ENCODE peak calls at places on chromosomes 6 and 20, in nine cellular contexts. One of them, this sample, is unnamed.

GRCh38 chr20:711526-711925 is 35.9 kb upstream of the SCRT2 start:
- DNase-seq in NCI-H2171: no peak
- DNase-seq in stimulated activated CD4-positive, alpha-beta T cell treated with anti-CD3 and anti-CD28 coated beads, Interleukin-15, amount 100 ng/mL, for 1 hour: no peak
- DNase-seq in lower lobe of right lung: no peak
- DNase-seq in H1: no peak
- DNase-seq in kidney tubule cell: no peak
- DNase-seq in brain microvascular endothelial cell: no peak
- DNase-seq in H9: peak
- DNase-seq in amniotic stem cell: no peak
- DNase-seq in this sample: no peak

GRCh38 chr6:2876210-2877056 is 26.7 kb downstream of the SERPINB9 start:
- DNase-seq in NCI-H2171: no peak
- DNase-seq in stimulated activated CD4-positive, alpha-beta T cell treated with anti-CD3 and anti-CD28 coated beads, Interleukin-15, amount 100 ng/mL, for 1 hour: no peak
- DNase-seq in lower lobe of right lung: peak
- DNase-seq in H1: no peak
- DNase-seq in kidney tubule cell: peak
- DNase-seq in brain microvascular endothelial cell: peak
- DNase-seq in H9: no peak
- DNase-seq in amniotic stem cell: no peak
- DNase-seq in this sample: no peak

GRCh38 chr6:43297644-43298564 is at the start of gene SLC22A7:
- DNase-seq in NCI-H2171: no peak
- DNase-seq in stimulated activated CD4-positive, alpha-beta T cell treated with anti-CD3 and anti-CD28 coated beads, Interleukin-15, amount 100 ng/mL, for 1 hour: no peak
- DNase-seq in lower lobe of right lung: no peak
- DNase-seq in H1: no peak
- DNase-seq in kidney tubule cell: no peak
- DNase-seq in brain microvascular endothelial cell: no peak
- DNase-seq in H9: no peak
- DNase-seq in amniotic stem cell: no peak
- DNase-seq in this sample: no peak

GRCh38 chr20:13401596-13401995 is 180.5 kb downstream of the ISM1 start:
- DNase-seq in NCI-H2171: no peak
- DNase-seq in stimulated activated CD4-positive, alpha-beta T cell treated with anti-CD3 and anti-CD28 coated beads, Interleukin-15, amount 100 ng/mL, for 1 hour: no peak
- DNase-seq in lower lobe of right lung: no peak
- DNase-seq in H1: no peak
- DNase-seq in kidney tubule cell: peak
- DNase-seq in brain microvascular endothelial cell: no peak
- DNase-seq in H9: no peak
- DNase-seq in amniotic stem cell: no peak
- DNase-seq in this sample: no peak

GRCh38 chr6:110813813-110814487 is 1.3 kb downstream of the CDK19 start:
- DNase-seq in NCI-H2171: no peak
- DNase-seq in stimulated activated CD4-positive, alpha-beta T cell treated with anti-CD3 and anti-CD28 coated beads, Interleukin-15, amount 100 ng/mL, for 1 hour: no peak
- DNase-seq in lower lobe of right lung: no peak
- DNase-seq in H1: no peak
- DNase-seq in kidney tubule cell: peak
- DNase-seq in brain microvascular endothelial cell: no peak
- DNase-seq in H9: no peak
- DNase-seq in amniotic stem cell: no peak
- DNase-seq in this sample: no peak

GRCh38 chr6:140320081-140320798 is 945.8 kb upstream of the CITED2 start:
- DNase-seq in NCI-H2171: no peak
- DNase-seq in stimulated activated CD4-positive, alpha-beta T cell treated with anti-CD3 and anti-CD28 coated beads, Interleukin-15, amount 100 ng/mL, for 1 hour: no peak
- DNase-seq in lower lobe of right lung: no peak
- DNase-seq in H1: no peak
- DNase-seq in kidney tubule cell: no peak
- DNase-seq in brain microvascular endothelial cell: no peak
- DNase-seq in H9: no peak
- DNase-seq in amniotic stem cell: no peak
- DNase-seq in this sample: no peak

GRCh38 chr20:327946-328563 is 2.7 kb downstream of the SOX12 start:
- DNase-seq in NCI-H2171: no peak
- DNase-seq in stimulated activated CD4-positive, alpha-beta T cell treated with anti-CD3 and anti-CD28 coated beads, Interleukin-15, amount 100 ng/mL, for 1 hour: no peak
- DNase-seq in lower lobe of right lung: no peak
- DNase-seq in H1: no peak
- DNase-seq in kidney tubule cell: no peak
- DNase-seq in brain microvascular endothelial cell: no peak
- DNase-seq in H9: no peak
- DNase-seq in amniotic stem cell: no peak
- DNase-seq in this sample: no peak

GRCh38 chr20:51860015-51860882 is 57.9 kb upstream of the SALL4 start:
- DNase-seq in NCI-H2171: no peak
- DNase-seq in stimulated activated CD4-positive, alpha-beta T cell treated with anti-CD3 and anti-CD28 coated beads, Interleukin-15, amount 100 ng/mL, for 1 hour: no peak
- DNase-seq in lower lobe of right lung: no peak
- DNase-seq in H1: no peak
- DNase-seq in kidney tubule cell: no peak
- DNase-seq in brain microvascular endothelial cell: peak
- DNase-seq in H9: no peak
- DNase-seq in amniotic stem cell: no peak
- DNase-seq in this sample: no peak

GRCh38 chr20:32538526-32538918 is 46.6 kb downstream of the NOL4L start:
- DNase-seq in NCI-H2171: peak
- DNase-seq in stimulated activated CD4-positive, alpha-beta T cell treated with anti-CD3 and anti-CD28 coated beads, Interleukin-15, amount 100 ng/mL, for 1 hour: no peak
- DNase-seq in lower lobe of right lung: no peak
- DNase-seq in H1: no peak
- DNase-seq in kidney tubule cell: no peak
- DNase-seq in brain microvascular endothelial cell: peak
- DNase-seq in H9: peak
- DNase-seq in amniotic stem cell: no peak
- DNase-seq in this sample: no peak

GRCh38 chr6:42525132-42525531 is 38.7 kb upstream of the UBR2 start:
- DNase-seq in NCI-H2171: no peak
- DNase-seq in stimulated activated CD4-positive, alpha-beta T cell treated with anti-CD3 and anti-CD28 coated beads, Interleukin-15, amount 100 ng/mL, for 1 hour: no peak
- DNase-seq in lower lobe of right lung: no peak
- DNase-seq in H1: no peak
- DNase-seq in kidney tubule cell: no peak
- DNase-seq in brain microvascular endothelial cell: no peak
- DNase-seq in H9: no peak
- DNase-seq in amniotic stem cell: no peak
- DNase-seq in this sample: no peak

GRCh38 chr20:63740070-63740500 is 509 bp downstream of the SLC2A4RG start:
- DNase-seq in NCI-H2171: peak
- DNase-seq in stimulated activated CD4-positive, alpha-beta T cell treated with anti-CD3 and anti-CD28 coated beads, Interleukin-15, amount 100 ng/mL, for 1 hour: no peak
- DNase-seq in lower lobe of right lung: peak
- DNase-seq in H1: no peak
- DNase-seq in kidney tubule cell: peak
- DNase-seq in brain microvascular endothelial cell: no peak
- DNase-seq in H9: peak
- DNase-seq in amniotic stem cell: no peak
- DNase-seq in this sample: peak

GRCh38 chr6:137510923-137511322 is 16.7 kb upstream of the OLIG3 start:
- DNase-seq in NCI-H2171: no peak
- DNase-seq in stimulated activated CD4-positive, alpha-beta T cell treated with anti-CD3 and anti-CD28 coated beads, Interleukin-15, amount 100 ng/mL, for 1 hour: no peak
- DNase-seq in lower lobe of right lung: no peak
- DNase-seq in H1: no peak
- DNase-seq in kidney tubule cell: no peak
- DNase-seq in brain microvascular endothelial cell: no peak
- DNase-seq in H9: no peak
- DNase-seq in amniotic stem cell: no peak
- DNase-seq in this sample: no peak

GRCh38 chr6:130969807-130970491 is 93.1 kb downstream of the EPB41L2 start:
- DNase-seq in NCI-H2171: no peak
- DNase-seq in stimulated activated CD4-positive, alpha-beta T cell treated with anti-CD3 and anti-CD28 coated beads, Interleukin-15, amount 100 ng/mL, for 1 hour: no peak
- DNase-seq in lower lobe of right lung: no peak
- DNase-seq in H1: no peak
- DNase-seq in kidney tubule cell: no peak
- DNase-seq in brain microvascular endothelial cell: peak
- DNase-seq in H9: no peak
- DNase-seq in amniotic stem cell: no peak
- DNase-seq in this sample: no peak

GRCh38 chr6:22333802-22334201 is 37.0 kb upstream of the PRL start:
- DNase-seq in NCI-H2171: no peak
- DNase-seq in stimulated activated CD4-positive, alpha-beta T cell treated with anti-CD3 and anti-CD28 coated beads, Interleukin-15, amount 100 ng/mL, for 1 hour: no peak
- DNase-seq in lower lobe of right lung: no peak
- DNase-seq in H1: no peak
- DNase-seq in kidney tubule cell: no peak
- DNase-seq in brain microvascular endothelial cell: peak
- DNase-seq in H9: no peak
- DNase-seq in amniotic stem cell: peak
- DNase-seq in this sample: no peak

GRCh38 chr6:21188505-21189223 is 404.9 kb upstream of the SOX4 start:
- DNase-seq in NCI-H2171: peak
- DNase-seq in stimulated activated CD4-positive, alpha-beta T cell treated with anti-CD3 and anti-CD28 coated beads, Interleukin-15, amount 100 ng/mL, for 1 hour: no peak
- DNase-seq in lower lobe of right lung: no peak
- DNase-seq in H1: no peak
- DNase-seq in kidney tubule cell: peak
- DNase-seq in brain microvascular endothelial cell: peak
- DNase-seq in H9: no peak
- DNase-seq in amniotic stem cell: no peak
- DNase-seq in this sample: no peak

GRCh38 chr6:3454206-3455016 is 2.4 kb downstream of the SLC22A23 start:
- DNase-seq in NCI-H2171: no peak
- DNase-seq in stimulated activated CD4-positive, alpha-beta T cell treated with anti-CD3 and anti-CD28 coated beads, Interleukin-15, amount 100 ng/mL, for 1 hour: no peak
- DNase-seq in lower lobe of right lung: no peak
- DNase-seq in H1: no peak
- DNase-seq in kidney tubule cell: no peak
- DNase-seq in brain microvascular endothelial cell: no peak
- DNase-seq in H9: no peak
- DNase-seq in amniotic stem cell: no peak
- DNase-seq in this sample: no peak

GRCh38 chr6:43630980-43631619 is 2.0 kb upstream of the GTPBP2 start:
- DNase-seq in NCI-H2171: no peak
- DNase-seq in stimulated activated CD4-positive, alpha-beta T cell treated with anti-CD3 and anti-CD28 coated beads, Interleukin-15, amount 100 ng/mL, for 1 hour: no peak
- DNase-seq in lower lobe of right lung: no peak
- DNase-seq in H1: no peak
- DNase-seq in kidney tubule cell: no peak
- DNase-seq in brain microvascular endothelial cell: no peak
- DNase-seq in H9: no peak
- DNase-seq in amniotic stem cell: no peak
- DNase-seq in this sample: no peak

GRCh38 chr20:2210646-2211556 is 84.9 kb upstream of the TGM3 start:
- DNase-seq in NCI-H2171: no peak
- DNase-seq in stimulated activated CD4-positive, alpha-beta T cell treated with anti-CD3 and anti-CD28 coated beads, Interleukin-15, amount 100 ng/mL, for 1 hour: no peak
- DNase-seq in lower lobe of right lung: peak
- DNase-seq in H1: no peak
- DNase-seq in kidney tubule cell: peak
- DNase-seq in brain microvascular endothelial cell: peak
- DNase-seq in H9: no peak
- DNase-seq in amniotic stem cell: no peak
- DNase-seq in this sample: no peak

GRCh38 chr6:156774872-156775405 is 2.2 kb upstream of the ARID1B start:
- DNase-seq in NCI-H2171: peak
- DNase-seq in stimulated activated CD4-positive, alpha-beta T cell treated with anti-CD3 and anti-CD28 coated beads, Interleukin-15, amount 100 ng/mL, for 1 hour: no peak
- DNase-seq in lower lobe of right lung: no peak
- DNase-seq in H1: no peak
- DNase-seq in kidney tubule cell: no peak
- DNase-seq in brain microvascular endothelial cell: no peak
- DNase-seq in H9: no peak
- DNase-seq in amniotic stem cell: no peak
- DNase-seq in this sample: no peak

This sample was measured in posterior cingulate gyrus.